ENCODE peak calls at places on chromosomes 6 and 20, in eight cellular contexts. One of them, this sample, is unnamed.

GRCh38 chr6:26003102-26003694 is 40.6 kb downstream of the TRIM38 start:
- DNase-seq in tibial artery: peak; percentile 77
- DNase-seq in neural crest cell: peak; percentile 66
- DNase-seq in breast epithelium: no peak
- DNase-seq in BJ: no peak
- DNase-seq in AG04450: no peak
- DNase-seq in SK-N-SH: peak; percentile 72
- DNase-seq in adrenal gland: peak; percentile 63
- DNase-seq in this sample: peak; percentile 48

GRCh38 chr6:158232445-158233213 is 64.5 kb downstream of the GTF2H5 start:
- DNase-seq in breast epithelium: peak; percentile 77
- DNase-seq in adrenal gland: peak; percentile 64
- DNase-seq in tibial artery: peak; percentile 75
- DNase-seq in neural crest cell: peak; percentile 40
- DNase-seq in BJ: no peak
- DNase-seq in AG04450: no peak
- DNase-seq in SK-N-SH: peak; percentile 85
- DNase-seq in this sample: peak; percentile 55

GRCh38 chr6:152695317-152696043 is 2.2 kb upstream of the MYCT1 start:
- DNase-seq in SK-N-SH: no peak
- DNase-seq in tibial artery: no peak
- DNase-seq in neural crest cell: no peak
- DNase-seq in breast epithelium: no peak
- DNase-seq in adrenal gland: no peak
- DNase-seq in BJ: no peak
- DNase-seq in AG04450: no peak
- DNase-seq in this sample: no peak

GRCh38 chr20:7883741-7884140 is 56.5 kb downstream of the HAO1 start:
- DNase-seq in SK-N-SH: no peak
- DNase-seq in tibial artery: no peak
- DNase-seq in BJ: no peak
- DNase-seq in breast epithelium: no peak
- DNase-seq in neural crest cell: no peak
- DNase-seq in AG04450: no peak
- DNase-seq in adrenal gland: no peak
- DNase-seq in this sample: no peak

GRCh38 chr6:30573113-30573512 is 1.9 kb downstream of the ABCF1 start:
- DNase-seq in neural crest cell: no peak
- DNase-seq in breast epithelium: no peak
- DNase-seq in adrenal gland: no peak
- DNase-seq in BJ: no peak
- DNase-seq in AG04450: no peak
- DNase-seq in SK-N-SH: no peak
- DNase-seq in tibial artery: no peak
- DNase-seq in this sample: no peak

GRCh38 chr20:32681175-32682084 is 7.7 kb upstream of the C20orf203 start:
- DNase-seq in SK-N-SH: peak; percentile 54
- DNase-seq in breast epithelium: no peak
- DNase-seq in adrenal gland: no peak
- DNase-seq in AG04450: no peak
- DNase-seq in BJ: no peak
- DNase-seq in neural crest cell: peak; percentile 31
- DNase-seq in tibial artery: no peak
- DNase-seq in this sample: no peak

GRCh38 chr6:1087112-1087843 is 224.6 kb upstream of the FOXQ1 start:
- DNase-seq in AG04450: no peak
- DNase-seq in breast epithelium: no peak
- DNase-seq in neural crest cell: no peak
- DNase-seq in BJ: no peak
- DNase-seq in SK-N-SH: no peak
- DNase-seq in adrenal gland: no peak
- DNase-seq in tibial artery: no peak
- DNase-seq in this sample: no peak

GRCh38 chr6:108888745-108889144 is 40.5 kb downstream of the ARMC2 start:
- DNase-seq in adrenal gland: no peak
- DNase-seq in neural crest cell: no peak
- DNase-seq in SK-N-SH: no peak
- DNase-seq in BJ: no peak
- DNase-seq in AG04450: no peak
- DNase-seq in breast epithelium: no peak
- DNase-seq in tibial artery: no peak
- DNase-seq in this sample: no peak

GRCh38 chr6:4253604-4254211 is 118.3 kb upstream of the ECI2 start:
- DNase-seq in tibial artery: no peak
- DNase-seq in breast epithelium: no peak
- DNase-seq in SK-N-SH: no peak
- DNase-seq in neural crest cell: no peak
- DNase-seq in BJ: no peak
- DNase-seq in AG04450: peak; percentile 63
- DNase-seq in adrenal gland: peak; percentile 56
- DNase-seq in this sample: no peak

GRCh38 chr6:25774120-25774730 is 19.7 kb downstream of the SLC17A4 start:
- DNase-seq in adrenal gland: no peak
- DNase-seq in tibial artery: no peak
- DNase-seq in BJ: no peak
- DNase-seq in AG04450: no peak
- DNase-seq in neural crest cell: no peak
- DNase-seq in SK-N-SH: no peak
- DNase-seq in breast epithelium: no peak
- DNase-seq in this sample: no peak

GRCh38 chr6:150266309-150266708 is 102.5 kb upstream of the IYD start:
- DNase-seq in SK-N-SH: no peak
- DNase-seq in breast epithelium: no peak
- DNase-seq in adrenal gland: no peak
- DNase-seq in neural crest cell: no peak
- DNase-seq in tibial artery: no peak
- DNase-seq in BJ: no peak
- DNase-seq in AG04450: no peak
- DNase-seq in this sample: no peak

GRCh38 chr6:168934856-168935627 is 318.6 kb downstream of the THBS2 start:
- DNase-seq in SK-N-SH: no peak
- DNase-seq in breast epithelium: no peak
- DNase-seq in adrenal gland: no peak
- DNase-seq in AG04450: no peak
- DNase-seq in tibial artery: no peak
- DNase-seq in neural crest cell: no peak
- DNase-seq in BJ: no peak
- DNase-seq in this sample: no peak

GRCh38 chr20:52746190-52746589 is 226.0 kb upstream of the TSHZ2 start:
- DNase-seq in breast epithelium: no peak
- DNase-seq in tibial artery: no peak
- DNase-seq in SK-N-SH: no peak
- DNase-seq in AG04450: no peak
- DNase-seq in neural crest cell: no peak
- DNase-seq in adrenal gland: no peak
- DNase-seq in BJ: no peak
- DNase-seq in this sample: no peak

GRCh38 chr20:49775229-49775693 is 37.4 kb upstream of the SLC9A8 start:
- DNase-seq in breast epithelium: no peak
- DNase-seq in adrenal gland: peak; percentile 84
- DNase-seq in SK-N-SH: no peak
- DNase-seq in tibial artery: peak; percentile 68
- DNase-seq in neural crest cell: peak; percentile 30
- DNase-seq in AG04450: no peak
- DNase-seq in BJ: peak; percentile 24
- DNase-seq in this sample: peak; percentile 84

GRCh38 chr20:63653974-63654680 is 903 bp upstream of the STMN3 start:
- DNase-seq in adrenal gland: no peak
- DNase-seq in breast epithelium: no peak
- DNase-seq in neural crest cell: no peak
- DNase-seq in BJ: no peak
- DNase-seq in tibial artery: no peak
- DNase-seq in AG04450: no peak
- DNase-seq in SK-N-SH: no peak
- DNase-seq in this sample: peak; percentile 37

GRCh38 chr6:140002406-140003022 is 628.1 kb upstream of the CITED2 start:
- DNase-seq in adrenal gland: no peak
- DNase-seq in breast epithelium: no peak
- DNase-seq in SK-N-SH: peak; percentile 55
- DNase-seq in tibial artery: no peak
- DNase-seq in neural crest cell: no peak
- DNase-seq in BJ: no peak
- DNase-seq in AG04450: no peak
- DNase-seq in this sample: no peak

GRCh38 chr6:82277686-82278085 is 30.1 kb upstream of the IBTK start:
- DNase-seq in adrenal gland: no peak
- DNase-seq in SK-N-SH: no peak
- DNase-seq in tibial artery: no peak
- DNase-seq in BJ: no peak
- DNase-seq in AG04450: no peak
- DNase-seq in neural crest cell: no peak
- DNase-seq in breast epithelium: no peak
- DNase-seq in this sample: no peak

GRCh38 chr6:35496036-35496850 is 636 bp downstream of the TEAD3 start:
- DNase-seq in BJ: no peak
- DNase-seq in tibial artery: peak; percentile 83
- DNase-seq in AG04450: no peak
- DNase-seq in breast epithelium: peak; percentile 61
- DNase-seq in SK-N-SH: peak; percentile 77
- DNase-seq in adrenal gland: no peak
- DNase-seq in neural crest cell: peak; percentile 37
- DNase-seq in this sample: no peak

DNA sequence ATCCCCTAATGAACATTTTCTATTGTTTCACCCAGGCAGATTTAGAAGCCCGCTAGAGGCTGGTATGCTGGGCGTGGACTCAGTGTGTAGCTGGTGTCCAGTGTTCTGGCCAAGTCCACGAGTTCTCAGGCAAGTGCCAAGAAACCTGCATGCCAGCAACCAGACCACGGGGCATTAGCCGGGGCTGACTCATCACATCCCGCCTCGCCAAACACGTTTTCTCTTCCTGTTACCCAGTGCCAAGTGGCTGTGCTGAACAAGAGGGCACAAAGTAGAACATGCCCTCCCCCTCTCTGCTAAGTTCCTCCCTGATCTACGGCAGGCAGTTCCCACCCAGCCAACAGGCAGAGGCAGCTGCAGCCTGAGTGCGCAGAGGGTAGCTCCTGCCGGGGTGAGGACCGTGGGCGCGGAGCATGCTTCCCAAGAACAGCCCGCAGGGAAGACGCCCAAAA is 29.6 kb downstream of the RAMACL start:
- DNase-seq in SK-N-SH: no peak
- DNase-seq in AG04450: no peak
- DNase-seq in tibial artery: peak; percentile 96
- DNase-seq in neural crest cell: no peak
- DNase-seq in breast epithelium: peak; percentile 96
- DNase-seq in adrenal gland: peak; percentile 71
- DNase-seq in BJ: no peak
- DNase-seq in this sample: peak; percentile 59
- TF ChIP-seq CTCF in SK-N-SH: no peak
- TF ChIP-seq CTCF in AG04450: no peak
- TF ChIP-seq CTCF in tibial artery: no peak
- TF ChIP-seq CTCF in neural crest cell: no peak
- TF ChIP-seq CTCF in breast epithelium: no peak
- TF ChIP-seq CTCF in adrenal gland: no peak
- TF ChIP-seq CTCF in BJ: no peak
- TF ChIP-seq CTCF in this sample: no peak

DNA sequence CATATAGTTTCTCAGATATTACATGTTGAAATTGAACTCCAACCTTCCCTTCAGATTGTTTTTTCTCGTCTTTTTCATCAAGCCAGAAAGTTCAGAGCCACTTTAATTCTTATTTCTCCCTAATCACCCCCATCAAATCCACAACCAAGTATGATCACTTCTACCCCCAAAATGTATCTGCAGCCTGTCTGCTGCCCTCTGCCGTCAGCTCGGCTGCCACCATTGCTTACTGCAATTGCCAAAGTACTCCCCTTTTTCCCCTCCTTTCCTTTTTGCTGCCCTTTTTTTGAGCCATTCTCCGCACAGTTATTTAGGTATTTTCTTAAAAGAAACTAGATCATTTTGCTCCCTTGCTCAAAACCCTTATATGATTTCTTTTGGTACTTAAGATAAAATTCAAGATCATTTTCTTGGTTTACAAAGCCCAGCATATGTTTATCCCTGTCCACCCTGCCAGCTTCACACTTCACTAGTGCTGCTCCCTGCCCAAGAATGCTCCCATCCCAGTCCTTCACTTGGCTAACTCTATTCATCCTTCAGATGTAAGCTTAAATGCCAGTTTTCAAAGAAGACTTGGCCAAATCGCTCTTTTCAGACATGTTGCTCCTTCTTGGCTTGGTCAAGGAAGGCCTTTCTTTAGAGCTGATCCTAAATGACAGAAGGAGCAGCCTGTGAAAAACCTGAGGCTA is 63.6 kb downstream of the SH3BGRL2 start:
- DNase-seq in breast epithelium: no peak
- DNase-seq in adrenal gland: no peak
- DNase-seq in tibial artery: no peak
- DNase-seq in SK-N-SH: no peak
- DNase-seq in BJ: no peak
- DNase-seq in AG04450: no peak
- DNase-seq in neural crest cell: no peak
- DNase-seq in this sample: no peak
- TF ChIP-seq CTCF in breast epithelium: no peak
- TF ChIP-seq CTCF in adrenal gland: no peak
- TF ChIP-seq CTCF in tibial artery: no peak
- TF ChIP-seq CTCF in SK-N-SH: no peak
- TF ChIP-seq CTCF in BJ: peak; percentile 25
- TF ChIP-seq CTCF in AG04450: peak; percentile 41
- TF ChIP-seq CTCF in neural crest cell: no peak
- TF ChIP-seq CTCF in this sample: no peak

DNA sequence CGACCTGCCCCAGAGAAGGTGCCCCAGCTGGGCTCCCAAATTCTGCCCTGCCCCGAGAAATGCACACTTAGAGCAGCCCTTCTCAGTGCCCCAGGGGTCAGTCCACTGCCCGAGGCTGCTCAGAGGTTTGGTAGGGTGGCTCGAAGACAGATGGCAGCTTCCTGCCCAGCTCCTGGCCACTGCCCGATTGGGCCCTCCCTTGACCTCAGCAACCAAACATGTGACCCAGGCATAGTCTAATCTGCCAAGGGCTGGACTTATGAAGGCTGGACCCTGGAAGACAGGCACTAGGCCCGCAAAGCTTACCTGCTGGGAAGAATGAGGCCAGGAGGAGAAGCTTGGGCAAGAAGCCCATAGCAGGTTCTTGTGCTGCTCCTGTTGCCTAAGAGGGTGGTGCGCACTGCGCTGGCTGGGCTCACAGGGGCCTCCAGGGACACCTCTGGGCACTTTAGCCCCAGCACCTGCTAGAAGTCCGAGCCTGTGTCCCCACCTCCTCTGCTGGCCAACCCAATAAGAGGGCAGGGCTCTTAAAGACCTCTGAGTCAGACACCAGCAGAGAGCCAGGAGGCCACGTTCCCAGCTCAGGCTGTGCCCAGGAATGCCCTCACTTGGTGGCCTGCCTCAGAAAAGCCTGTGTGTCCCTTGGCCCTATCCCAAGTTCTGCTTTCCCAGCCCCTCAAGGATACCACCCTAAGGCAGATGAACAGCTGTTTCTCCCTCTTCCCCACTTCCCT is 5.5 kb downstream of the SIGLEC1 start:
- DNase-seq in adrenal gland: no peak
- DNase-seq in tibial artery: peak; percentile 89
- DNase-seq in AG04450: no peak
- DNase-seq in breast epithelium: no peak
- DNase-seq in BJ: no peak
- DNase-seq in neural crest cell: no peak
- DNase-seq in SK-N-SH: no peak
- DNase-seq in this sample: no peak
- TF ChIP-seq CTCF in adrenal gland: no peak
- TF ChIP-seq CTCF in tibial artery: no peak
- TF ChIP-seq CTCF in AG04450: no peak
- TF ChIP-seq CTCF in breast epithelium: no peak
- TF ChIP-seq CTCF in BJ: no peak
- TF ChIP-seq CTCF in neural crest cell: no peak
- TF ChIP-seq CTCF in SK-N-SH: no peak
- TF ChIP-seq CTCF in this sample: no peak

GRCh38 chr6:122788208-122788607 is 850 bp upstream of the SMPDL3A start:
- DNase-seq in tibial artery: no peak
- DNase-seq in AG04450: no peak
- DNase-seq in BJ: no peak
- DNase-seq in neural crest cell: no peak
- DNase-seq in breast epithelium: no peak
- DNase-seq in adrenal gland: no peak
- DNase-seq in SK-N-SH: no peak
- DNase-seq in this sample: no peak
- TF ChIP-seq CTCF in tibial artery: no peak
- TF ChIP-seq CTCF in AG04450: no peak
- TF ChIP-seq CTCF in BJ: no peak
- TF ChIP-seq CTCF in neural crest cell: no peak
- TF ChIP-seq CTCF in breast epithelium: no peak
- TF ChIP-seq CTCF in adrenal gland: no peak
- TF ChIP-seq CTCF in SK-N-SH: no peak
- TF ChIP-seq CTCF in this sample: no peak

This sample was measured in ovary.